ENCODE peak calls at places on chromosomes 5 and 9, in six cellular contexts. Y, O, N, L, J and B are unnamed samples. For H3K9me3, the result is how much of the 10 kb centered on the place peaks cover.

GRCh38 chr5:138033916-138034315 is 1.0 kb upstream of the FAM13B start:
- DNase-seq in Y (peak), J (no peak), N (no peak), O (no peak), L (no peak), B (no peak)

GRCh38 chr5:142981886-142982820 is 212.0 kb downstream of the ARHGAP26 start:
- DNase-seq in L (peak), O (peak), Y (peak), N (peak), J (peak), B (peak)

GRCh38 chr9:124270504-124271335 is 13.0 kb downstream of the NEK6 start:
- DNase-seq in N (peak), J (peak), O (no peak), L (peak), Y (no peak), B (no peak)

GRCh38 chr9:116944714-116945534 is 257.8 kb downstream of the TRIM32 start:
- DNase-seq in J (no peak), O (no peak), N (no peak), L (no peak), Y (peak), B (no peak)

GRCh38 chr9:91134608-91135007 is 227.1 kb downstream of the AUH start:
- DNase-seq in J (no peak), L (no peak), Y (no peak), N (no peak), O (no peak), B (no peak)

GRCh38 chr5:127343866-127344265 is 53.3 kb downstream of the MEGF10 start:
- DNase-seq in J (no peak), N (no peak), L (no peak), Y (no peak), O (no peak), B (no peak)

GRCh38 chr5:129541648-129542251 is 81.7 kb downstream of the ADAMTS19 start:
- DNase-seq in L (no peak), N (no peak), J (no peak), O (no peak), Y (peak), B (no peak)

GRCh38 chr9:37970301-37971106 is 66.6 kb upstream of the SLC25A51 start:
- DNase-seq in N (no peak), L (no peak), J (no peak), O (peak), Y (no peak), B (no peak)

GRCh38 chr5:134112726-134113571 is 1.5 kb upstream of the TCF7 start:
- DNase-seq in O (no peak), Y (no peak), N (no peak), J (no peak), L (no peak), B (peak)

GRCh38 chr9:126471084-126471611 is 142.6 kb upstream of the LMX1B start:
- DNase-seq in L (peak), Y (peak), O (peak), J (peak), N (peak), B (peak)

GRCh38 chr5:38551020-38552017 is 5.1 kb downstream of the LIFR start:
- DNase-seq in N (no peak), J (no peak), L (no peak), Y (peak), O (no peak), B (no peak)

GRCh38 chr9:21504894-21505293 is 22.8 kb upstream of the IFNE start:
- DNase-seq in L (no peak), Y (no peak), J (no peak), O (no peak), N (no peak), B (no peak)

GRCh38 chr9:6565312-6565711 is 80.2 kb downstream of the GLDC start:
- DNase-seq in L (no peak), N (no peak), Y (no peak), O (no peak), J (no peak), B (no peak)

GRCh38 chr9:122220673-122221222 is 8.0 kb downstream of the LHX6 start:
- DNase-seq in Y (no peak), N (no peak), J (no peak), L (no peak), O (no peak), B (no peak)

GRCh38 chr5:142491260-142491659 is 166.4 kb upstream of the SPRY4 start:
- DNase-seq in L (no peak), N (no peak), Y (no peak), O (no peak), J (no peak), B (no peak)

GRCh38 chr9:108837530-108837929 is 18.3 kb downstream of the ACTL7B start:
- DNase-seq in L (no peak), O (no peak), J (no peak), Y (no peak), N (no peak), B (no peak)

GRCh38 chr5:139985733-139986132 is 57.4 kb downstream of the NRG2 start:
- DNase-seq in L (no peak), J (peak), O (no peak), Y (peak), N (no peak), B (no peak)

GRCh38 chr9:3906437-3907213 is 380.8 kb upstream of the RFX3 start:
- DNase-seq in L (no peak), Y (peak), O (no peak), J (no peak), N (no peak), B (no peak)

GRCh38 chr9:97502222-97502983 is 937 bp downstream of the TMOD1 start:
- DNase-seq in J (peak), L (peak), N (no peak), Y (no peak), O (peak), B (peak)

GRCh38 chr5:169350016-169350415 is 49.1 kb upstream of the SLIT3 start:
- DNase-seq in J (no peak), Y (peak), N (no peak), L (no peak), O (no peak), B (no peak)

GRCh38 chr5:31962928-31963327 is 211.2 kb downstream of the GOLPH3 start:
- DNase-seq in N (no peak), O (no peak), L (no peak), Y (no peak), J (no peak), B (no peak)

GRCh38 chr5:38414348-38414747 is 142.1 kb downstream of the LIFR start:
- DNase-seq in Y (peak), N (no peak), O (no peak), J (no peak), L (no peak), B (no peak)

GRCh38 chr9:107043886-107044285 is 180.9 kb downstream of the ZNF462 start:
- DNase-seq in Y (no peak), L (no peak), O (no peak), N (no peak), J (no peak), B (no peak)

GRCh38 chr5:88952344-88952743 is 69.4 kb upstream of the MEF2C start:
- DNase-seq in O (no peak), J (no peak), L (no peak), Y (peak), N (no peak), B (no peak)

GRCh38 chr5:168409601-168410458 is 76.4 kb upstream of the RARS1 start:
- DNase-seq in L (no peak), J (no peak), N (no peak), Y (peak), O (no peak), B (no peak)

GRCh38 chr5:61619289-61619688 is 287.2 kb downstream of the ZSWIM6 start:
- DNase-seq in L (no peak), N (no peak), Y (no peak), O (peak), J (no peak), B (no peak)

GRCh38 chr9:98479967-98480847 is 224.8 kb upstream of the TBC1D2 start:
- DNase-seq in J (no peak), L (no peak), O (no peak), N (no peak), Y (peak), B (no peak)

GRCh38 chr5:637581-638450 is 25.7 kb downstream of the CEP72 start:
- DNase-seq in J (peak), N (no peak), L (peak), Y (no peak), O (no peak), B (no peak)

GRCh38 chr9:122370869-122371467 is at the start of gene PTGS1:
- DNase-seq in N (peak), J (peak), O (peak), L (peak), Y (peak), B (peak)

GRCh38 chr5:80282054-80282453 is 26.2 kb upstream of the SERINC5 start:
- DNase-seq in L (no peak), O (no peak), J (no peak), N (no peak), Y (no peak), B (no peak)

GRCh38 chr5:27140831-27141230 is 102.4 kb upstream of the CDH9 start:
- DNase-seq in N (no peak), Y (no peak), O (no peak), L (no peak), J (no peak), B (no peak)

GRCh38 chr9:130333041-130334040 is 67.8 kb downstream of the HMCN2 start:
- DNase-seq in J (peak), O (no peak), Y (peak), N (no peak), L (no peak), B (no peak)

GRCh38 chr9:86488794-86489193 is 134.6 kb upstream of the TUT7 start:
- DNase-seq in N (no peak), O (no peak), Y (no peak), L (no peak), J (no peak), B (no peak)

GRCh38 chr5:69335341-69335975 is 2.9 kb upstream of the CCDC125 start:
- DNase-seq in O (no peak), N (no peak), J (no peak), Y (no peak), L (no peak), B (no peak)

GRCh38 chr5:146051678-146052077 is 53.7 kb downstream of the PLAC8L1 start:
- DNase-seq in Y (peak), N (no peak), J (no peak), L (no peak), O (no peak), B (no peak)

GRCh38 chr9:133426011-133426410 is 3.8 kb downstream of the ADAMTS13 start:
- DNase-seq in J (no peak), O (no peak), Y (no peak), N (peak), L (no peak), B (no peak)

GRCh38 chr9:111978616-111979015 is 82.0 kb downstream of the UGCG start:
- DNase-seq in L (no peak), Y (no peak), J (no peak), N (no peak), O (no peak), B (no peak)

GRCh38 chr9:111980398-111980797 is 83.8 kb downstream of the UGCG start:
- DNase-seq in Y (no peak), N (no peak), L (no peak), J (no peak), O (no peak), B (no peak)

GRCh38 chr9:111974092-111974681 is 77.6 kb downstream of the UGCG start:
- DNase-seq in O (no peak), Y (peak), N (peak), L (no peak), J (no peak), B (no peak)

GRCh38 chr9:111979561-111979960 is 82.9 kb downstream of the UGCG start:
- DNase-seq in Y (no peak), J (no peak), N (no peak), O (no peak), L (no peak), B (no peak)

DNA sequence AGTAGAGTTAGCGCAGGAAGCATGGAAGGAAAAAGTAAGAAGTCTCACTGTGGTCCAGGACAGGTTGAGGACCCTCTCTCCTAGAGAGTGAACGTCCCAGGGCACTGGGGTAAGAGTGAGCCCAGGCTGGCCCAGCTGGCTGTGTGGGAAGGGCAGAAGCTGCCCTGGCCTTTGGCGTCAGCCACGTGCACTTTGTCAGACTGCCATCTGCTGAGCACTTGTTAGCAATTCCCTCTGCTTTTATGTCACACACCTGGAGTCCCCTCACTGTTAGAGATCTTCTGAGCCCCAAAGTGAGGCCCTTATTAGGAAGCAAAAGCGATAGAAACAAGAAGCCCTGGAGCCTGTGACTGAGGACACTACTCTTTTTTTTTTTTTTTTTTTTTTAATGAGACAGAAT is 79.1 kb downstream of the UGCG start:
- DNase-seq in N (peak), L (peak), O (no peak), Y (no peak), J (no peak), B (peak)
- TF ChIP-seq CTCF in N (peak), L (peak), O (no peak), Y (no peak), J (no peak), B (no peak)

GRCh38 chr5:87900419-87900818 is 368.2 kb downstream of the TMEM161B start:
- DNase-seq in N (no peak), L (no peak), Y (no peak), O (no peak), J (no peak), B (no peak)

DNA sequence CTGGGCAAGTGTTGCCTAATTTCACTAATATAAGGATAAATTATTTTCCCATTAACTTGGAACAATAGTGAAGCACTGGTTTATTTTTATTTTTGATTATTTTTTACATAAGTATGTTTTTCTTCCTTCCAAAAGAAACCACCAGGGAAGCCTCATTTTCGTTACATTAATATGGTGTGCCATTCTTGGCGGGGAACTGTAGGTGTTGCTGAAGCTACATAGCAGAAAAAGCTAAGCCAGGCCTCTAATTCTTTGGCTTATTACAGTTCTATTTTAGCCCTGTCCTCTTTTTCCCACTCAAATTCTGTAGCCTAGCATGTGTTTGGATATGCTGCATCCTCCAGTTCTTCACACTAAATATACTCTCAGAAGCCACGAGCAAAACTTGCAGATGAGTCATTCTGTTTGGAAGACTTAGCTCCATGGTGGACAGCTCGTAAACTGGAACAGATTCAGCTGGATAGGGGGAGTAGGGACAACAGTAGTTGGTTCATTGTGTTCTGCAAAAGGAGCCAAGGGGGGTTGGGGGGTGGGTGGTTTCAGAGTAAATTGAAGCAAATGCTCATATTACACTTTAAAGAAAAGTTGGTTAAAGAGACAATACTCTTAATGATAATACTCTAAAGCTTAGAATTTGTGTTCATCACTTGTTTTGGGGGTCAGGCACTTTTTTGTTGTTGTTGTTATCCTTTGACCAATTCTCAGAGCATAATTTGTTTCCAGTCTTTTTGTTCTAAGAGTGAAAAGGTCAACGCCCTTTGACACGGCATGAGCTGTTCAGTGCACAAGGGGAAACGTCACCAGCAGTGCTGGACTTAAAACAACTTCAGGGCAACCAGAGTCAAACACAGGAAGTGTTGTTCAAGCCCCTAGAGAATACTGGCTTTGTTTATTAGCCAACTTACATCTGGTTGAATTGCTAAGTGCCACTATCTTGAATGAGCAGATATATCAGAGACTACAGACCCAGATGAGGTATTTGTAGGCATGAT is 369.2 kb downstream of the TMEM161B start:
- DNase-seq in N (no peak), J (peak), O (no peak), L (no peak), Y (no peak), B (no peak)
- H3K27ac ChIP-seq in N (no peak), J (peak), O (no peak), L (no peak), Y (no peak), B (no peak)

DNA sequence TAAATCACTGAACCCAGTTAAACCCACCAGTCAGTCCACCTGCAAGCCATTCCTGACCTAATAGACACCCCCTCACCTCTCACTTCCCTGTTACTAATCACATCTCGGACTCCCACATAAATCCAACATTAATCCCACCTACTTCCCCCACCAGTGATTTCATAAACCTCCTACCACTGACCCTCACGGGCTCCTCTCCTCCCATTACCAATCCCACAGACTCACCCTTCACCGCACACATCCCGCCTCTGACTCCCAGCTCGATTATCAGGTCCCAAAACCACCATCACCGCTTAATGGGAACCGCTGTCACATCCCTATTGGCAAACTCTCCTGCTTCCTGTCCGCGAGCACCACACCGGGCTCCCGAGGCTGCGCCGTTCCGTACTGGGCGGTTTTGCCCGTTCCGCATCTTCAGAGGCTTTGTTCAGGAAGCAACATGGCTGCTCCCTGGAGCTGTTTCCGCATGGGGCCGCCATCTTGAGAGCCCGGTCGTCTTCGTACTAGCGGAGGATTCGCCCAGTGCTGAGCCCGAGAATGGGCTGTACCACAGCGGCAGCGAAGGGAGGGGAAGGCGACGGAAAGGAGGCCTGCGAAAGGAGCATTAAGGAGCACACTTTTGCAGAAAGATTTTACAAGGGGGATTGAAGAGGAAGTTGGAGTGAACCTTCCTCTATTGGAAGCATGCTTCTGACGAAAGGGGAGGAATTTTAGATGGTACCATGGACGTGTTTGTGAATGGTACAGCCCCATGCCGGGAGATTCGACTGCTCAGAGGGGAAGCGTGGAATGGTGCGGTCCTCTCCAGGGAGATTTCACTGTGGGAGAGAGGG is at the start of gene ZNF300:
- DNase-seq in L (peak), N (peak), Y (peak), J (peak), O (peak), B (peak)
- H3K9me3 ChIP-seq in L (half or more), N (half or more), Y (under half), J (half or more), O (under half), B (under half)

GRCh38 chr5:179623906-179624741 is 653 bp upstream of the HNRNPH1 start:
- DNase-seq in L (peak), N (no peak), Y (peak), J (peak), O (no peak), B (no peak)
- TF ChIP-seq CTCF in L (no peak), N (no peak), Y (no peak), J (no peak), O (no peak), B (no peak)

GRCh38 chr5:43209060-43209459 is 17.0 kb downstream of the NIM1K start:
- DNase-seq in J (no peak), O (no peak), N (no peak), Y (no peak), L (no peak), B (no peak)

GRCh38 chr5:43210570-43210969 is 18.5 kb downstream of the NIM1K start:
- DNase-seq in L (no peak), J (no peak), O (no peak), N (no peak), Y (no peak), B (no peak)

GRCh38 chr5:43209833-43210232 is 17.8 kb downstream of the NIM1K start:
- DNase-seq in O (no peak), L (no peak), J (no peak), N (no peak), Y (no peak), B (no peak)

GRCh38 chr5:43207601-43208000 is 15.6 kb downstream of the NIM1K start:
- DNase-seq in N (no peak), L (no peak), O (no peak), Y (peak), J (no peak), B (no peak)

GRCh38 chr5:43208658-43209057 is 16.6 kb downstream of the NIM1K start:
- DNase-seq in O (no peak), N (no peak), L (no peak), Y (no peak), J (no peak), B (no peak)
- H3K27ac ChIP-seq in O (no peak), N (peak), L (no peak), Y (no peak), J (no peak), B (no peak)

GRCh38 chr5:154474957-154475334 is 3.1 kb downstream of the HAND1 start:
- DNase-seq in Y (no peak), J (no peak), O (no peak), N (no peak), L (no peak), B (no peak)
- H3K9me3 ChIP-seq in Y (under half), J (under half), O (under half), N (under half), L (under half), B (under half)